ENCODE peak calls at places on chromosomes 3 and 15, in nine cellular contexts. U, N, M, I, B, Q, H, E and F are unnamed samples.

GRCh38 chr3:62749657-62750056 is 125.6 kb downstream of the CADPS start:
- DNase-seq in U (no peak), N (no peak), M (no peak), I (no peak), B (no peak), Q (no peak), H (no peak), E (no peak), F (no peak)

GRCh38 chr3:124032351-124032880 is 40.5 kb upstream of the ROPN1 start:
- DNase-seq in U (no peak), N (peak; percentile 30), M (peak; percentile 92), I (no peak), B (no peak), Q (peak; percentile 22), H (peak; percentile 28), E (no peak), F (no peak)

GRCh38 chr3:115903843-115904242 is 280.5 kb downstream of the GAP43 start:
- DNase-seq in U (no peak), N (peak; percentile 5), M (no peak), I (no peak), B (no peak), Q (peak; percentile 7), H (no peak), E (no peak), F (no peak)

GRCh38 chr3:113354307-113354706 is 87.0 kb downstream of the CFAP44 start:
- DNase-seq in U (no peak), N (peak; percentile 27), M (no peak), I (no peak), B (no peak), Q (peak; percentile 5), H (no peak), E (no peak), F (no peak)

GRCh38 chr3:188184649-188185048 is 30.7 kb downstream of the LPP start:
- DNase-seq in U (no peak), N (no peak), M (no peak), I (no peak), B (no peak), Q (no peak), H (no peak), E (no peak), F (no peak)

GRCh38 chr15:58758141-58758540 is 8.6 kb upstream of the ADAM10 start:
- DNase-seq in U (no peak), N (no peak), M (no peak), I (no peak), B (no peak), Q (peak; percentile 59), H (no peak), E (no peak), F (no peak)

GRCh38 chr15:35506272-35506870 is 39.6 kb downstream of the DPH6 start:
- DNase-seq in U (no peak), N (no peak), M (no peak), I (no peak), B (no peak), Q (no peak), H (no peak), E (no peak), F (no peak)

GRCh38 chr3:95810468-95810867 is 1003.9 kb upstream of the EPHA6 start:
- DNase-seq in U (no peak), N (no peak), M (no peak), I (no peak), B (no peak), Q (peak; percentile 0), H (no peak), E (no peak), F (no peak)

GRCh38 chr3:146640955-146641867 is 36.1 kb upstream of the PLSCR5 start:
- DNase-seq in U (no peak), N (peak; percentile 37), M (peak; percentile 14), I (peak; percentile 10), B (peak; percentile 25), Q (peak; percentile 69), H (peak; percentile 51), E (peak; percentile 38), F (peak; percentile 4)

GRCh38 chr3:152357587-152357986 is 88.9 kb downstream of the MBNL1 start:
- DNase-seq in U (no peak), N (no peak), M (no peak), I (no peak), B (no peak), Q (no peak), H (no peak), E (no peak), F (no peak)

GRCh38 chr15:84929795-84930371 is 45.4 kb downstream of the SLC28A1 start:
- DNase-seq in U (no peak), N (peak; percentile 66), M (no peak), I (no peak), B (peak; percentile 98), Q (peak; percentile 39), H (peak; percentile 96), E (no peak), F (no peak)

GRCh38 chr3:46857485-46858341 is 5.5 kb downstream of the MYL3 start:
- DNase-seq in U (no peak), N (no peak), M (no peak), I (no peak), B (no peak), Q (no peak), H (no peak), E (no peak), F (no peak)